ENCODE peak calls at places on chromosomes 5 and 9, in eight cellular contexts. V is cardiac muscle cell; O is brain microvascular endothelial cell; L is naive thymus-derived CD4-positive, alpha-beta T cell; G is endothelial cell of umbilical vein; P is stomach; X is CD8-positive, alpha-beta memory T cell; C is aorta. Z is an unnamed sample.

GRCh38 chr5:61417851-61418250 is 85.8 kb downstream of the ZSWIM6 start:
- DNase-seq in V (no peak), X (no peak), O (no peak), L (no peak), C (no peak), G (no peak), P (no peak), Z (no peak)

GRCh38 chr5:79829260-79829659 is 139.6 kb downstream of the CMYA5 start:
- DNase-seq in X (no peak), C (no peak), P (no peak), V (peak), L (no peak), G (no peak), O (no peak), Z (no peak)

GRCh38 chr5:125061726-125062125 is 315.3 kb upstream of the ZNF608 start:
- DNase-seq in L (no peak), G (no peak), O (no peak), P (no peak), V (no peak), X (no peak), C (no peak), Z (no peak)

GRCh38 chr5:83265318-83265717 is 188.0 kb downstream of the XRCC4 start:
- DNase-seq in V (peak), X (no peak), L (no peak), O (peak), C (no peak), P (peak), G (peak), Z (no peak)

GRCh38 chr9:1298027-1298426 is 247.9 kb downstream of the DMRT2 start:
- DNase-seq in C (no peak), O (no peak), G (no peak), V (no peak), L (no peak), P (no peak), X (no peak), Z (no peak)

GRCh38 chr5:33936004-33936380 is 194 bp upstream of the RXFP3 start:
- DNase-seq in G (peak), L (peak), X (no peak), P (peak), V (peak), C (peak), O (peak), Z (peak)

GRCh38 chr5:390571-391491 is 52.1 kb upstream of the EXOC3 start:
- DNase-seq in X (no peak), O (no peak), L (no peak), V (no peak), G (peak), P (peak), C (peak), Z (peak)

GRCh38 chr9:27572036-27572435 is 1.2 kb downstream of the C9orf72 start:
- DNase-seq in C (no peak), L (no peak), G (no peak), X (no peak), O (no peak), V (no peak), P (no peak), Z (no peak)

GRCh38 chr5:53490747-53491146 is 10.3 kb downstream of the FST start:
- DNase-seq in V (peak), C (no peak), L (no peak), P (no peak), G (peak), O (peak), X (no peak), Z (no peak)

GRCh38 chr5:175082866-175083590 is 358.6 kb downstream of the MSX2 start:
- DNase-seq in G (no peak), L (no peak), P (no peak), C (no peak), O (no peak), X (no peak), V (no peak), Z (no peak)

GRCh38 chr9:115849679-115850412 is 303.7 kb upstream of the PAPPA start:
- DNase-seq in P (peak), O (no peak), V (no peak), C (no peak), G (no peak), L (no peak), X (no peak), Z (no peak)

GRCh38 chr9:115850548-115851304 is 302.9 kb upstream of the PAPPA start:
- DNase-seq in C (no peak), L (no peak), P (no peak), X (no peak), G (no peak), O (peak), V (peak), Z (no peak)

GRCh38 chr9:115855458-115856133 is 298.0 kb upstream of the PAPPA start:
- DNase-seq in V (peak), P (no peak), C (no peak), X (no peak), G (no peak), L (no peak), O (peak), Z (no peak)
- H3K27ac ChIP-seq in V (no peak), P (no peak), C (no peak), X (no peak), G (no peak), L (no peak), O (no peak), Z (no peak)

GRCh38 chr5:8306289-8306688 is 437.3 kb downstream of the MTRR start:
- DNase-seq in L (no peak), G (no peak), O (no peak), P (no peak), V (no peak), C (no peak), X (no peak), Z (no peak)
- H3K27ac ChIP-seq in L (no peak), G (no peak), O (no peak), P (no peak), V (no peak), C (no peak), X (no peak), Z (no peak)

DNA sequence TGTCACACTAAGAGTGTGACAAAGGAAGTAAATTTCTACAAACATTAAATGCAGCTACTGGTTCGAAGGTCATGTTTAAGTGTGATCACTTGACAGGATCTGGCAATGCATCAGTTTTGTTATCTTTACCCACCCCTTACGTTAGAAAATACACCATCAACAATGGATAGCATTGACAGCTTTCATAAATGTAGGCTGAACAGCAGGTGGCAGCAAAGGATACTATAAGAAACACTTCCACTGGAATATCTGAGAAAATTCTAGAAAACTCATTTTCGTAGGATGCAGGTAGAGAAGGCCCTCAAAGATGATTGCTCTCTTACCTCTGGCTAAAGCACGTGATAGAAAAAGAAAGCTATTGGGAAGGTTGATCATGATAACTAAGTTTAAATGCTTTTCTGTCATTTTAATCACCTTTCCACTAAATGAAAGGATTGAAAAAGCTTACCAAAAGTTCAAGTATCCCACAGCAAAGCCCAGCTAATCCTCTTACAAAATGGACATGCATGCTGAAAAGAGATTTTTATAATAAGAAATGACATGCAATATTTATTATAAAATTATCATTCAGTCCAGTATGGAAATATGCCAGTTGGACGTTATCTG is 292.5 kb downstream of the PARP8 start:
- DNase-seq in G (peak), L (no peak), C (no peak), O (peak), P (no peak), V (peak), X (no peak), Z (peak)
- H3K27ac ChIP-seq in G (no peak), L (no peak), C (no peak), O (no peak), P (no peak), V (no peak), X (no peak), Z (no peak)

DNA sequence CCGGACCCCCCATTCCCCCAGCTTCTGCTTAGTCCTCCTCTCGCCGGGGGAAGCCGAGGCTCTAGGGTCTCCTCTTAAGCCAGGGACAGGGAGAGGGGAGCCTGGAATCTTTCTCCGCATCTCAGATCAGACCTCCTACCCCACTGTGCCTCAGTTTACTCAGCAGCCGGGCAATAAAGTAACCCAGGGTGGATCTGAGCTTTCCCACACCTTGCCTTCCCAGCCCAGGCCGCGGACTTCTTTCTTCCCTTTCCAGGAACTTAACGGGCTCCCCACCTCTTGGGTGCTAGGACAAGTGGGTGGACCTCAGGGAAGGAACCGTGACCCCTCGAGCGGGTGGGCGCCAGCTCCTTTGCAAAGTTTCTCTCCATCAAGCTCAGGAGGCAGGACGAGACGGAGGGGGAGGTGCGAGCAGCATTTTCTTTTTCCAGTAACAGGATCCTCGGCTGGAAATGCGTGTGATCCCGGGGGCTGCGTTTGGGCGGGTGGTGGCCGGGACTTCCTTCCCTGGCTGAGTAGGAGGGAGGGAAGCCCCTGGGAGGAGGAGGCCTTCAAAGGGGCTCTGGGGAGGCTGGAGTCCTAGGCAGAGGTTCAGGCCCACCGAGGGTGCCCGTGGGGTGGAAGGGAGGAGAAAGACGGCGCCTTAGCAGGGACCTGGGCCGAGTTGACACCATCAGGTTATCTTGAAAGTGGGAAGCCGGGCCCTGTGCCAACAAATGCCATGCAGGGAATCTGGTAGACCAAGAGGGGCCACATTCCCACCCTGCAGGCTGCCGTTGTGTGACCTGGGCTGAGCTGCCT is 803 bp downstream of the DAB2IP start:
- DNase-seq in V (no peak), O (no peak), C (no peak), X (no peak), G (peak), L (no peak), P (peak), Z (no peak)
- H3K27ac ChIP-seq in V (peak), O (no peak), C (no peak), X (no peak), G (no peak), L (no peak), P (peak), Z (no peak)

DNA sequence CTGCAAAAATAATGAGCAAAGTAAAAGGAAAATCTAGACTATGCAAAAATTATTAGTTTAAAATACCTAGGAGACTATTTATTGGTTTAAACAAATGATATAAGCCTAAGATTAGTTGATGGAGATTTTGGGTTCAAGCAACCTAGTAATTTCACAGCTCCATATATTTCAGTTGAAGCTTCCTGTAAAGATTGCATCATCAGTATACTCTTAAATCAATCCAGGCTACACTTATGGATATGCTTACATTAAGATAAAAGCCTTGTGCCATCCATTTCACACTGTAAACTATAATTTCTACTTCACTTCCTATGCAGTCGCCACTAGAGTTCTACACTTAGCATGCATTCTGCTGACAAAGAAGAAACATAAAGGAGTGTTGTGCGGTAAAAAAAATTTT is 7.3 kb upstream of the LIX1 start:
- DNase-seq in P (no peak), X (no peak), O (no peak), C (no peak), G (no peak), V (no peak), L (no peak), Z (no peak)
- H3K27ac ChIP-seq in P (no peak), X (no peak), O (no peak), C (no peak), G (no peak), V (no peak), L (no peak), Z (no peak)

DNA sequence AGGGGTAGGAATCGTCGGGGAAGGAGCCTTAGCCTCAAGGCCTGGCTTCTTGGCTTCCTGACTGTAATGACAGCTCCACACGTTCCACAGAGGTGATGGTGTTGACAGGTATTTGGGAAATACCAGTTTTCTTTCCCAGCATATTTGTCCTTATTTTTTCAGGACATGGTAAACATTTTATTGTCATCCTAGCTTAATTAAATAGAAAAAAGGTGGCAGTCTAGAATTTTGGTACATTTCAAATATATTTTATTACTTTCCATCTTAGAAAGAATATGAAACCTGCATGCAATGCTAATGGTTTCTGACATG is 8.4 kb downstream of the CXCL14 start:
- DNase-seq in V (no peak), P (no peak), C (no peak), G (no peak), X (no peak), L (no peak), O (no peak), Z (no peak)
- H3K27ac ChIP-seq in V (no peak), P (no peak), C (no peak), G (no peak), X (no peak), L (no peak), O (no peak), Z (no peak)

GRCh38 chr5:138179277-138179857 is 455 bp downstream of the KIF20A start:
- DNase-seq in V (no peak), G (no peak), P (no peak), C (no peak), X (no peak), O (no peak), L (no peak), Z (no peak)
- H3K27ac ChIP-seq in V (peak), G (peak), P (peak), C (no peak), X (peak), O (no peak), L (no peak), Z (no peak)

GRCh38 chr5:149694007-149694406 is 36.1 kb upstream of the PPARGC1B start:
- DNase-seq in C (no peak), O (no peak), L (no peak), X (no peak), V (no peak), P (no peak), G (no peak), Z (no peak)
- H3K27ac ChIP-seq in C (no peak), O (no peak), L (no peak), X (no peak), V (peak), P (no peak), G (no peak), Z (no peak)

GRCh38 chr9:86045654-86046053 is 53.7 kb downstream of the GOLM1 start:
- DNase-seq in O (no peak), G (no peak), L (no peak), C (no peak), X (no peak), V (no peak), P (no peak), Z (no peak)
- H3K27ac ChIP-seq in O (no peak), G (no peak), L (no peak), C (no peak), X (no peak), V (no peak), P (no peak), Z (no peak)